ENCODE peak calls at places on chromosomes 4 and X, in eight cellular contexts. K is esophagus squamous epithelium, F is cardiac muscle cell, D is psoas muscle, A is mucosa of descending colon, U is mammary epithelial cell, N is A549, C is PC-9. R is an unnamed sample.
A peak's percentile ranks its signal among the peaks of the same experiment; 100 is the strongest.

GRCh38 chr4:69830529-69831269 is 29.2 kb downstream of the SULT1E1 start:
- DNase-seq in A (peak; percentile 66), K (no peak), C (peak; percentile 23), F (peak; percentile 63), U (peak; percentile 34), D (no peak), N (peak; percentile 18), R (no peak)

GRCh38 chrX:10039821-10040793 is 72.9 kb downstream of the CLDN34 start:
- DNase-seq in C (no peak), N (peak; percentile 56), U (peak; percentile 33), D (no peak), K (no peak), F (no peak), A (no peak), R (no peak)

GRCh38 chrX:27619459-27619858 is 29.3 kb downstream of the DCAF8L2 start:
- DNase-seq in K (no peak), U (no peak), C (no peak), F (peak; percentile 49), N (no peak), A (no peak), D (no peak), R (no peak)

GRCh38 chr4:7771541-7772507 is 167.8 kb downstream of the AFAP1 start:
- DNase-seq in N (no peak), F (no peak), C (no peak), K (no peak), D (no peak), U (no peak), A (peak; percentile 73), R (no peak)

GRCh38 chr4:52991452-52991851 is 129.3 kb downstream of the RASL11B start:
- DNase-seq in F (no peak), D (no peak), K (no peak), N (no peak), A (no peak), C (no peak), U (no peak), R (no peak)

GRCh38 chr4:63717384-63717783 is 691.9 kb downstream of the TECRL start:
- DNase-seq in N (peak; percentile 45), D (no peak), F (peak; percentile 9), U (no peak), A (no peak), K (no peak), C (peak; percentile 5), R (no peak)

GRCh38 chrX:19571708-19572107 is 56.4 kb upstream of the MAP3K15 start:
- DNase-seq in K (no peak), N (no peak), D (no peak), F (no peak), C (no peak), A (no peak), U (no peak), R (no peak)

GRCh38 chr4:139988863-139989765 is 164.9 kb downstream of the MAML3 start:
- DNase-seq in N (peak; percentile 79), D (peak; percentile 48), K (no peak), C (peak; percentile 78), A (no peak), U (peak; percentile 97), F (peak; percentile 90), R (peak; percentile 87)

GRCh38 chr4:133152330-133152791 is 3.3 kb downstream of the PCDH10 start:
- DNase-seq in D (no peak), F (peak; percentile 28), C (no peak), N (no peak), K (no peak), A (no peak), U (no peak), R (peak; percentile 63)

GRCh38 chr4:27844359-27844758 is 983.7 kb downstream of the STIM2 start:
- DNase-seq in C (no peak), N (no peak), K (no peak), F (no peak), A (no peak), U (no peak), D (no peak), R (no peak)

GRCh38 chrX:47243351-47243750 is 10.5 kb downstream of the USP11 start:
- DNase-seq in N (no peak), U (no peak), K (no peak), C (no peak), F (no peak), D (no peak), A (no peak), R (peak; percentile 52)

GRCh38 chrX:27796640-27797257 is 11.0 kb upstream of the MAGEB10 start:
- DNase-seq in K (no peak), C (no peak), F (no peak), U (no peak), D (no peak), N (no peak), A (no peak), R (no peak)

GRCh38 chr4:109589119-109589518 is 29.1 kb downstream of the MCUB start:
- DNase-seq in C (peak; percentile 26), N (no peak), U (peak; percentile 50), K (no peak), D (no peak), F (no peak), A (no peak), R (no peak)

GRCh38 chr4:2938906-2939305 is 24.3 kb downstream of the NOP14 start:
- DNase-seq in N (no peak), K (no peak), C (no peak), F (no peak), D (peak; percentile 10), A (no peak), U (no peak), R (no peak)

GRCh38 chr4:107098403-107098802 is 62.3 kb upstream of the DKK2 start:
- DNase-seq in K (no peak), N (no peak), A (no peak), D (peak; percentile 16), F (no peak), U (no peak), C (no peak), R (no peak)

GRCh38 chrX:34275710-34276109 is 143.6 kb upstream of the FAM47A start:
- DNase-seq in F (no peak), C (no peak), N (no peak), D (no peak), U (no peak), A (no peak), K (no peak), R (no peak)

GRCh38 chr4:142406917-142407501 is 439.1 kb downstream of the INPP4B start:
- DNase-seq in F (peak; percentile 16), U (no peak), K (no peak), D (no peak), N (no peak), A (no peak), C (no peak), R (no peak)
- H3K4me1 ChIP-seq in F (peaks cover 22% of the 10 kb centered on the region), U (peaks cover 39% of the 10 kb centered on the region), K (peaks cover 12% of the 10 kb centered on the region), D (peaks cover 49% of the 10 kb centered on the region), N (peaks cover 52% of the 10 kb centered on the region), A (peaks cover 8% of the 10 kb centered on the region), C (peaks cover 71% of the 10 kb centered on the region), R (peaks cover 15% of the 10 kb centered on the region)

DNA sequence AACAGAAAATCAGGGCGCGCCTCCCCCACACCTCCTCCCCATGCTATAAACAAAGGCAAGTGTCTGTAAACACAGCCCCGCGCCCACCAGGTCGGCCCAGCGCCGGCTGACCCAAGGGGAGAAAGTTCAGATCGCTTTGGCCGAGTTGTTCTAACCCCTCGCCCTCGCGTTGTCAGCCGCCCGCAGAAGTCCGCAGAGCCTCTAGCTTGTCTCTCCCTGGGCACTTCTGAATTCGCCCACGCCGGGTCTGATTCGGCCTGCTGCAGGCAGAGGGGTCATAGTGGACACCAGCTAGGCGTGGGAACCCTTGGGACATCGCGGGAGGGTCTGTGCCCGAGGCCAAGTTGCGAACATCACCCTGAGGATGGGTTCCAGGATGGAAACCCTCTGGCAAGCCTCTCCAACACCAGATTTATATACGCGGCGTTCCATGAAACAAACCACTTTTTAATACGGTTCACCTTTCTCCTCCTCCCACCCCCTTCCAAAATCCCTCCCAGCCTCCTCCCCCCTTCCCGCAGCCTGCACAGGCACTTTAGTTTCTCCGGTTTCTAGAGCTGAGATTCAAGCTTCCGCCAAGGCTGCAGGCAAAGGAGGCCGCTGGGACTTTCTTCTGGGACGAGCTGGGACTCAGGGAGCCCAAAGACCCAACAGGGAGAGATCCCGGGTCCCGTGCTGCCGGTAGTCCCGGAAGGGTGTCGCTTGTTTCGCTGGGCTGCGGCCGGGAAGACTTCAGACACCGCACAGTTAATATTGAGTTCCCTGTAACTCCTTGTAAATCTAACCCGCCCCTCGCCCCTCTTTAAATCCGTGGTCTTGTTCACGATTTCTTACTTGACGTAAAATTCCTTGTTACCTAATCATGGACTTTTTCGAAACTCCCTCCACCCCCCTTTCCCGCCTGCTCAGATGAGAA is 4.7 kb downstream of the HAND2 start:
- DNase-seq in N (no peak), F (peak; percentile 62), C (no peak), D (no peak), A (no peak), U (no peak), K (no peak), R (peak; percentile 68)
- H3K4me3 ChIP-seq in N (no peak overlapping the region), F (peak overlapping the region; percentile 96), C (no peak overlapping the region), D (no peak overlapping the region), A (no peak overlapping the region), U (no peak overlapping the region), K (no peak overlapping the region), R (peak overlapping the region; percentile 93)

DNA sequence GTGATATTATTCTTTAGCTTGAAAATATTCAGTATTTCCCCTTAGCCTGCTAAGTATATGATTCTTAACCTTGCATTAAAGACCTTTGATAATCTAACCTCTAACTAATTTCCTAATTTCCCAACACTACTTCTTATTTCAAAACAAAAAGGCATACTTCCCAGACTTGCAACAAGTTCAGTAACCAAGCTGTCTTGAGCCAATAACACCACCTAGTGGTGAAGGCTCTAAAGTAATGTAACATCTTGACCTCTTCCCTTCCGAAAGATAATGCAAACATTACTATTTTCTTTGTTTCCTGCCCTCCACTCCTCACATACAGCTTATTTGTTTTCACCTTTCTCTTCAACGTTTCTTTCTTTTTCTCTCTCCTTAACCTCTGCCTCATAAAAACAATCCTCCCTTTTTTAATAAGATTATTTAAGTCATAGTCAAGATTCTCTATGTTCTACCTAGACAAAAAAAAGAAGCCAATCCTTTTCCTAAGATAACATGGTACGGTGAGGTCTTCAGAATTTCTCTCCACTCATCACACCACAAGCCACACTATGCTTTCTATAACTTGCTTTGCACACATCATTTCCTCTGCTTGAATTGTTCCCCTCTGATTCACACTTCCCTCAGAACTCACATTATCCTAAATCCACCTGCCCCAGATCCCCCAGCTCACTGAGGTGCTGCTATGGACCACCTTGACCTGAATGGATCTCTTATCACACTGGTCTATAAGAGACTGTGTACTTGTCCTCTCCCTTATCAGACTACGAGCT is 3.5 kb downstream of the FAT1 start:
- DNase-seq in K (no peak), D (no peak), U (peak; percentile 41), F (peak; percentile 70), A (no peak), N (peak; percentile 81), C (peak; percentile 11), R (no peak)
- TF ChIP-seq CTCF in K (peak; percentile 5), D (peak; percentile 13), U (peak; percentile 55), F (peak; percentile 50), A (no peak), N (peak; percentile 35), C (peak; percentile 61), R (no peak)

DNA sequence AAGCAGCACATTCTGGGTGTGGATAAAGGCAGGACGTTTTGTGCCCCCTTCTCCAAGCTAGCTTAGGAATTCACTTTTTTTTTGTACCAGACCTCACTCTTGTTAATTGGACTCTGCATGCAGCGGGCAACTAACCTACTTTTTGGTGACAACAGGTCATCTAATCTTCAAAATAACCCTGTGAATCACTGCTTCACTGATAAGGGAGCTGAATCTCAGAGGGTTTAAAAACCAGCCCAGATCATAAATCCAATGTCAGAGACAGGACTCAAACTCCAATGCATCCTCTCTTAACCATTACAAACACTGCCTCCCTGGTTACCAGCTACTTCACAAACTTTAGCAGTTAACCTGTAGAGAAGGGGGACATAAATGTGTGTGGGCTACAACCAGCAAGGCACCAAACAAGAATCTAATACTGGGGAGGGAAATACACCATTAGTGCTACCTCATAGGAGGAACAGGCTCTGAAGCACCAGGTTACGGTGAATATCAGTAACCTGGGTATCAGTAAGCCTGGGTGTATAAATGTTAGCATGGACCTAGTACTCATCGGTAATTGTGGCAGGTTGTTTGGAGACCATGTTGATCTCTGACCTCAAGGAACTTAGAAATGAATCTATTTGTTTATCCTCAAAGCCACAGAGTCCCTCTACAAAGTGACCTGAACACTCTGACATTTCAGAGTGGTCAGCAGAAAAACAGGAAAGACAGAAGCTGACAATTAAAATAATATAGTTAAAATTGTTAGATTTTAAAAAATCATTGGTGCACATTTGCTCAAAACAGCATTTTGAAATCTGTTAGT is 2.6 kb downstream of the TIFA start:
- DNase-seq in D (no peak), N (no peak), A (no peak), K (no peak), C (no peak), U (no peak), F (no peak), R (no peak)
- H3K4me1 ChIP-seq in D (peaks cover 16% of the 10 kb centered on the region), N (peaks cover 5% of the 10 kb centered on the region), A (peaks cover 5% of the 10 kb centered on the region), K (peaks cover 5% of the 10 kb centered on the region), C (peaks cover 22% of the 10 kb centered on the region), U (peaks cover 32% of the 10 kb centered on the region), F (peaks cover 14% of the 10 kb centered on the region), R (peaks cover 5% of the 10 kb centered on the region)